ENCODE peak calls at places on chromosomes 6 and 20, in six cellular contexts. M is left ventricle myocardium inferior; W is upper lobe of left lung; P is CD8-positive, alpha-beta memory T cell; D is pancreas; T is CD4-positive, CD25-positive, alpha-beta regulatory T cell. J is an unnamed sample.
A peak's percentile ranks its signal among the peaks of the same experiment; 100 is the strongest.

GRCh38 chr6:3915076-3915791 is 66.1 kb downstream of the FAM50B start:
- DNase-seq in M (no peak), W (no peak), P (peak; percentile 59), D (no peak), T (no peak), J (no peak)

GRCh38 chr20:50540620-50541605 is 30.7 kb downstream of the PTPN1 start:
- DNase-seq in M (no peak), W (no peak), P (no peak), D (no peak), T (no peak), J (no peak)

GRCh38 chr20:22701679-22702308 is 117.4 kb upstream of the FOXA2 start:
- DNase-seq in M (no peak), W (no peak), P (no peak), D (no peak), T (no peak), J (no peak)

GRCh38 chr20:4559906-4560305 is 161.8 kb upstream of the PRND start:
- DNase-seq in M (no peak), W (no peak), P (no peak), D (no peak), T (no peak), J (no peak)

GRCh38 chr6:2351807-2352431 is 106.5 kb upstream of the GMDS start:
- DNase-seq in M (no peak), W (no peak), P (no peak), D (no peak), T (no peak), J (no peak)

GRCh38 chr6:169044376-169045230 is 209.0 kb downstream of the THBS2 start:
- DNase-seq in M (no peak), W (no peak), P (no peak), D (no peak), T (no peak), J (no peak)

GRCh38 chr6:3031857-3032256 is 32.2 kb downstream of the NQO2 start:
- DNase-seq in M (no peak), W (no peak), P (no peak), D (no peak), T (no peak), J (no peak)

GRCh38 chr6:155026366-155027045 is 31.4 kb downstream of the TIAM2 start:
- DNase-seq in M (no peak), W (no peak), P (no peak), D (no peak), T (no peak), J (peak; percentile 88)

GRCh38 chr20:46699651-46700359 is 9.6 kb upstream of the SLC2A10 start:
- DNase-seq in M (no peak), W (no peak), P (no peak), D (no peak), T (no peak), J (no peak)

GRCh38 chr20:36917943-36918342 is 33.6 kb downstream of the SAMHD1 start:
- DNase-seq in M (no peak), W (no peak), P (no peak), D (no peak), T (no peak), J (no peak)

GRCh38 chr6:147126618-147127022 is 77.6 kb upstream of the STXBP5 start:
- DNase-seq in M (no peak), W (no peak), P (no peak), D (no peak), T (no peak), J (no peak)

GRCh38 chr20:47788741-47789080 is 3.4 kb upstream of the SULF2 start:
- DNase-seq in M (no peak), W (peak; percentile 60), P (no peak), D (no peak), T (no peak), J (no peak)

GRCh38 chr6:135419162-135419561 is 78.4 kb downstream of the AHI1 start:
- DNase-seq in M (no peak), W (no peak), P (no peak), D (no peak), T (no peak), J (no peak)

GRCh38 chr6:45988635-45989034 is 27.0 kb downstream of the CLIC5 start:
- DNase-seq in M (peak; percentile 61), W (no peak), P (no peak), D (no peak), T (no peak), J (no peak)

GRCh38 chr6:134466751-134467525 is 149.0 kb upstream of the SGK1 start:
- DNase-seq in M (no peak), W (no peak), P (no peak), D (no peak), T (no peak), J (no peak)

GRCh38 chr20:2101057-2101934 is at the start of gene STK35:
- DNase-seq in M (no peak), W (no peak), P (no peak), D (no peak), T (no peak), J (no peak)

GRCh38 chr6:163023700-163024099 is 295.9 kb downstream of the PACRG start:
- DNase-seq in M (no peak), W (no peak), P (no peak), D (no peak), T (no peak), J (no peak)

GRCh38 chr6:133889557-133890301 is 816 bp downstream of the TCF21 start:
- DNase-seq in M (peak; percentile 36), W (peak; percentile 85), P (no peak), D (peak; percentile 20), T (no peak), J (no peak)

GRCh38 chr6:131867744-131868143 is 59.9 kb downstream of the ENPP1 start:
- DNase-seq in M (no peak), W (no peak), P (no peak), D (no peak), T (no peak), J (no peak)
- H3K4me1 ChIP-seq in M (no peaks in the 10 kb centered on the region), W (no peaks in the 10 kb centered on the region), P (no peaks in the 10 kb centered on the region), D (no peaks in the 10 kb centered on the region), T (no peaks in the 10 kb centered on the region), J (no peaks in the 10 kb centered on the region)

GRCh38 chr20:44597930-44598329 is 15.6 kb downstream of the PKIG start:
- DNase-seq in M (no peak), W (no peak), P (no peak), D (no peak), T (no peak), J (no peak)
- H3K4me1 ChIP-seq in M (peaks cover 96% of the 10 kb centered on the region), W (peaks cover 83% of the 10 kb centered on the region), P (peaks cover 9% of the 10 kb centered on the region), D (peaks cover 11% of the 10 kb centered on the region), T (no peaks in the 10 kb centered on the region), J (peaks cover 76% of the 10 kb centered on the region)

GRCh38 chr6:53465732-53466131 is 79.2 kb downstream of the GCLC start:
- DNase-seq in M (no peak), W (no peak), P (no peak), D (no peak), T (no peak), J (no peak)

GRCh38 chr6:53466257-53466656 is 78.6 kb downstream of the GCLC start:
- DNase-seq in M (no peak), W (no peak), P (no peak), D (no peak), T (no peak), J (no peak)

GRCh38 chr6:53464942-53465460 is 79.9 kb downstream of the GCLC start:
- DNase-seq in M (peak; percentile 15), W (no peak), P (no peak), D (no peak), T (no peak), J (peak; percentile 67)

GRCh38 chr6:53461682-53462081 is 83.2 kb downstream of the GCLC start:
- DNase-seq in M (no peak), W (no peak), P (no peak), D (no peak), T (no peak), J (no peak)

GRCh38 chr6:53464483-53464882 is 80.4 kb downstream of the GCLC start:
- DNase-seq in M (no peak), W (no peak), P (no peak), D (no peak), T (no peak), J (no peak)
- H3K4me1 ChIP-seq in M (peaks cover 25% of the 10 kb centered on the region), W (peaks cover 54% of the 10 kb centered on the region), P (no peaks in the 10 kb centered on the region), D (no peaks in the 10 kb centered on the region), T (no peaks in the 10 kb centered on the region), J (no peaks in the 10 kb centered on the region)

DNA sequence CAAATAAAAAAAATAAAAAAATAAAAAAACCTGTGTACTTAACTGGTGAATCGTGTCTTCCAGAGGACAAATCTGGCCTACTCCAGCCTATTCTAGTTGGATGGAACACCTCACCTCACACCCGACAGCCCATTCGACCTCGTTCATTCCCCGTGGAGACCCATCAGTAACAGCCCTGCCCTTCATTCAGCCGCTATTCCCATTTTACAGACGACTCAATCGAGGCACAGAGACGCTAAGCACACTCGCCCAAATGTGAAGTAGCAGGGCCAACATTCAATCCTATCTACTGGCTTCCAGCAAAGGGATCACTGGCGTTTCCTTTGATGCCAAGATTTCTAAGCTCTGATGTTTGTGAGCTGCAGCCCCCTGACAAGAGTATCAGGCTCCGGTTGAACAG is 1.8 kb upstream of the NTSR1 start:
- DNase-seq in M (no peak), W (no peak), P (no peak), D (no peak), T (no peak), J (no peak)
- H3K4me1 ChIP-seq in M (peaks cover 18% of the 10 kb centered on the region), W (peaks cover 34% of the 10 kb centered on the region), P (peaks cover 5% of the 10 kb centered on the region), D (no peaks in the 10 kb centered on the region), T (peaks cover 25% of the 10 kb centered on the region), J (no peaks in the 10 kb centered on the region)

DNA sequence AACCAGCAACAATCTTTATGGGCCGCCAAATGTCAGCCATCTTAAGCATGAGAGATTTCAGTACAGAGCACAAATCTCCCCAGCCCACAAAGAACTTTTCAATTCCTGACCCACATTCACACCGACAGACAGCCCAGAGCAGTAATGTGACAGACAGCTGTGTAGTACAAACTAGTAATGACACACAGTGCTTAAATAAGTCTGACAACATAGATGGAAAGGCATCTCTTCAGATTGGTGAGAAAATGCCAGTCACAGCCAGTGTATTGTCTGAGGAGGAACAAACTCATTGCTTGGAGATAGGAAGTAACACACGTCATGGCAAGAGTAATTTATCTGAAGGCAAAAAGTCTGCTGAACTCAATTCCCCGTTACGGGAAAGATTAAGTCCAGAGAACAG is 36.0 kb downstream of the KIZ start:
- DNase-seq in M (no peak), W (no peak), P (no peak), D (no peak), T (no peak), J (no peak)
- H3K4me1 ChIP-seq in M (no peaks in the 10 kb centered on the region), W (no peaks in the 10 kb centered on the region), P (no peaks in the 10 kb centered on the region), D (no peaks in the 10 kb centered on the region), T (peaks cover 5% of the 10 kb centered on the region), J (no peaks in the 10 kb centered on the region)

J was measured in tibial artery.